ENCODE peak calls at places on chromosome 21, in five cellular contexts. V is cardiac septum; T is HL-60; F is left cardiac atrium; Z is activated T-helper 1 cell treated with anti-CD3 and anti-CD28 coated beads, Interleukin-2, amount 50 U/mL, for 16 hours. Q is an unnamed sample.

GRCh38 chr21:44957901-44958451 is 18.1 kb downstream of the SLX9 start:
- DNase-seq in V (no peak), T (no peak), F (peak; percentile 34), Z (no peak), Q (no peak)

GRCh38 chr21:42151148-42152074 is 67.5 kb upstream of the ABCG1 start:
- DNase-seq in V (peak; percentile 49), T (no peak), F (no peak), Z (no peak), Q (no peak)

GRCh38 chr21:41858466-41859296 is 20.5 kb downstream of the PRDM15 start:
- DNase-seq in V (peak; percentile 73), T (no peak), F (no peak), Z (no peak), Q (no peak)

GRCh38 chr21:26127918-26128317 is 42.7 kb downstream of the APP start:
- DNase-seq in V (no peak), T (no peak), F (peak; percentile 39), Z (no peak), Q (no peak)

GRCh38 chr21:39867198-39867650 is at the start of gene PCP4:
- DNase-seq in V (no peak), T (peak; percentile 30), F (peak; percentile 52), Z (no peak), Q (no peak)

GRCh38 chr21:45261093-45261492 is 26.6 kb downstream of the POFUT2 start:
- DNase-seq in V (no peak), T (no peak), F (no peak), Z (no peak), Q (no peak)

GRCh38 chr21:41634211-41634694 is 126.3 kb upstream of the TMPRSS2 start:
- DNase-seq in V (peak; percentile 35), T (no peak), F (no peak), Z (no peak), Q (no peak)

GRCh38 chr21:42964086-42964485 is 10.3 kb upstream of the PKNOX1 start:
- DNase-seq in V (no peak), T (no peak), F (no peak), Z (no peak), Q (no peak)

GRCh38 chr21:36461918-36462486 is 17.9 kb downstream of the CLDN14 start:
- DNase-seq in V (no peak), T (no peak), F (no peak), Z (no peak), Q (no peak)

Q was measured in GF-D8.